ENCODE peak calls at places on chromosome 7, in five cellular contexts. One of them, this sample, is unnamed.
A peak's percentile ranks its signal among the peaks of the same experiment; 100 is the strongest.

GRCh38 chr7:74013539-74014272 is 14.3 kb upstream of the ELN start:
- DNase-seq in RPMI8226: no peak
- DNase-seq in WTC11: no peak
- DNase-seq in NB4: no peak
- DNase-seq in breast epithelium: no peak
- DNase-seq in this sample: no peak

GRCh38 chr7:121985476-121985875 is 112.5 kb downstream of the PTPRZ1 start:
- DNase-seq in WTC11: no peak
- DNase-seq in NB4: no peak
- DNase-seq in RPMI8226: no peak
- DNase-seq in breast epithelium: no peak
- DNase-seq in this sample: no peak

GRCh38 chr7:151941009-151941408 is 15.2 kb upstream of the GALNTL5 start:
- DNase-seq in RPMI8226: no peak
- DNase-seq in breast epithelium: no peak
- DNase-seq in WTC11: no peak
- DNase-seq in NB4: no peak
- DNase-seq in this sample: no peak

GRCh38 chr7:124059375-124059774 is 26.5 kb upstream of the TMEM229A start:
- DNase-seq in breast epithelium: no peak
- DNase-seq in NB4: no peak
- DNase-seq in WTC11: no peak
- DNase-seq in RPMI8226: peak; percentile 42
- DNase-seq in this sample: no peak

GRCh38 chr7:129359176-129359575 is 75.1 kb upstream of the STRIP2 start:
- DNase-seq in NB4: no peak
- DNase-seq in RPMI8226: no peak
- DNase-seq in WTC11: no peak
- DNase-seq in breast epithelium: no peak
- DNase-seq in this sample: no peak

GRCh38 chr7:127959770-127960169 is 71.5 kb downstream of the LRRC4 start:
- DNase-seq in NB4: no peak
- DNase-seq in breast epithelium: no peak
- DNase-seq in RPMI8226: no peak
- DNase-seq in WTC11: no peak
- DNase-seq in this sample: no peak

GRCh38 chr7:128909605-128910568 is 622 bp downstream of the KCP start:
- DNase-seq in RPMI8226: no peak
- DNase-seq in WTC11: peak; percentile 52
- DNase-seq in NB4: no peak
- DNase-seq in breast epithelium: peak; percentile 48
- DNase-seq in this sample: no peak

GRCh38 chr7:73851410-73852338 is 9.3 kb upstream of the TMEM270 start:
- DNase-seq in breast epithelium: no peak
- DNase-seq in RPMI8226: peak; percentile 92
- DNase-seq in NB4: peak; percentile 91
- DNase-seq in WTC11: no peak
- DNase-seq in this sample: peak; percentile 60

GRCh38 chr7:158249692-158250091 is 337.9 kb downstream of the PTPRN2 start:
- DNase-seq in breast epithelium: no peak
- DNase-seq in RPMI8226: no peak
- DNase-seq in NB4: no peak
- DNase-seq in WTC11: no peak
- DNase-seq in this sample: no peak

This sample was measured in Karpas-422.